ENCODE peak calls at places on chromosomes 3 and 15, in nine cellular contexts. I is type B pancreatic cell; C is COR-L47; E is germinal center; A is brain pericyte; D is EL; G is GM04503; X is stimulated activated CD4-positive, alpha-beta T cell treated with anti-CD3 and anti-CD28 coated beads, Interleukin-12 subunit alpha, Interleukin-12 subunit beta, amount 100 ng/mL, for 48 hours; S is GM12865. J is an unnamed sample.

GRCh38 chr3:45227946-45228345 is 1.9 kb upstream of the TMEM158 start:
- DNase-seq in I (no peak), C (no peak), E (no peak), A (no peak), D (no peak), G (no peak), X (no peak), S (no peak), J (no peak)

GRCh38 chr3:54771050-54771449 is 156.8 kb downstream of the LRTM1 start:
- DNase-seq in I (no peak), C (no peak), E (no peak), A (no peak), D (no peak), G (no peak), X (no peak), S (no peak), J (no peak)

GRCh38 chr3:58623961-58624360 is 42.6 kb downstream of the FAM3D start:
- DNase-seq in I (no peak), C (no peak), E (no peak), A (no peak), D (peak), G (no peak), X (no peak), S (no peak), J (no peak)

GRCh38 chr3:19149388-19149787 is 1.1 kb downstream of the KCNH8 start:
- DNase-seq in I (no peak), C (no peak), E (peak), A (no peak), D (no peak), G (no peak), X (no peak), S (peak), J (no peak)

GRCh38 chr15:70956196-70956595 is 63.6 kb downstream of the LRRC49 start:
- DNase-seq in I (no peak), C (no peak), E (no peak), A (no peak), D (peak), G (no peak), X (no peak), S (no peak), J (no peak)

GRCh38 chr3:196227629-196228493 is 11.5 kb downstream of the SLC51A start:
- DNase-seq in I (no peak), C (no peak), E (no peak), A (no peak), D (peak), G (peak), X (no peak), S (no peak), J (no peak)

GRCh38 chr15:68307131-68307928 is 29.8 kb downstream of the FEM1B start:
- DNase-seq in I (peak), C (no peak), E (no peak), A (no peak), D (no peak), G (no peak), X (no peak), S (no peak), J (no peak)

GRCh38 chr3:138668107-138668506 is 59.5 kb downstream of the FAIM start:
- DNase-seq in I (no peak), C (no peak), E (no peak), A (no peak), D (no peak), G (no peak), X (no peak), S (no peak), J (no peak)

GRCh38 chr3:39327746-39328349 is 1.7 kb upstream of the CCR8 start:
- DNase-seq in I (no peak), C (no peak), E (no peak), A (no peak), D (no peak), G (no peak), X (peak), S (peak), J (peak)

GRCh38 chr15:71566226-71566625 is 244.1 kb upstream of the NR2E3 start:
- DNase-seq in I (no peak), C (no peak), E (no peak), A (no peak), D (no peak), G (no peak), X (no peak), S (no peak), J (no peak)

GRCh38 chr15:37783290-37783689 is 151.2 kb upstream of the TMCO5A start:
- DNase-seq in I (no peak), C (no peak), E (no peak), A (no peak), D (no peak), G (no peak), X (no peak), S (no peak), J (no peak)

GRCh38 chr3:71576966-71577459 is 6.5 kb downstream of the FOXP1 start:
- DNase-seq in I (no peak), C (no peak), E (no peak), A (no peak), D (no peak), G (no peak), X (no peak), S (no peak), J (no peak)